ENCODE peak calls at places on chromosomes 5 and 9, in five cellular contexts. N is sciatic nerve, H is mucosa of gallbladder, S is aorta, A is astrocyte. U is an unnamed sample.

GRCh38 chr5:106454651-106455415 is 1215.9 kb downstream of the EFNA5 start:
- DNase-seq in A (peak), H (no peak), S (no peak), N (no peak), U (no peak)

GRCh38 chr5:27708579-27708978 is 670.2 kb upstream of the CDH9 start:
- DNase-seq in H (no peak), A (peak), N (no peak), S (no peak), U (no peak)

GRCh38 chr9:123654218-123654617 is 275.7 kb downstream of the DENND1A start:
- DNase-seq in H (no peak), S (no peak), A (no peak), N (no peak), U (no peak)

GRCh38 chr9:96619109-96619435 is 571 bp downstream of the CDC14B start:
- DNase-seq in A (no peak), H (no peak), S (no peak), N (peak), U (no peak)

GRCh38 chr9:116157436-116158138 is 4.0 kb downstream of the PAPPA start:
- DNase-seq in N (no peak), A (no peak), S (no peak), H (no peak), U (no peak)

GRCh38 chr9:120862452-120862851 is 14.5 kb downstream of the PHF19 start:
- DNase-seq in N (peak), S (no peak), H (no peak), A (no peak), U (no peak)

GRCh38 chr9:78311075-78311474 is 14.2 kb downstream of the PSAT1 start:
- DNase-seq in N (no peak), H (no peak), S (no peak), A (no peak), U (no peak)

GRCh38 chr5:168269950-168270349 is 21.5 kb upstream of the WWC1 start:
- DNase-seq in N (no peak), H (no peak), A (no peak), S (no peak), U (no peak)

GRCh38 chr9:137952976-137953666 is 75.5 kb downstream of the CACNA1B start:
- DNase-seq in H (no peak), N (no peak), S (no peak), A (no peak), U (no peak)

GRCh38 chr5:168654225-168654624 is 75.1 kb upstream of the PANK3 start:
- DNase-seq in N (peak), A (no peak), H (peak), S (peak), U (no peak)

GRCh38 chr9:75455444-75455921 is 367.2 kb downstream of the OSTF1 start:
- DNase-seq in H (peak), N (no peak), A (peak), S (no peak), U (peak)

GRCh38 chr9:113528088-113528487 is 64.6 kb downstream of the RGS3 start:
- DNase-seq in N (no peak), H (peak), S (no peak), A (no peak), U (no peak)

GRCh38 chr9:81771606-81772005 is 82.3 kb upstream of the TLE1 start:
- DNase-seq in H (no peak), S (no peak), A (peak), N (no peak), U (no peak)

GRCh38 chr9:109162652-109163051 is 4.4 kb downstream of the FRRS1L start:
- DNase-seq in S (no peak), A (no peak), H (no peak), N (no peak), U (no peak)

GRCh38 chr5:43555895-43556606 is 826 bp downstream of the PAIP1 start:
- DNase-seq in A (peak), N (peak), S (peak), H (peak), U (peak)

GRCh38 chr5:33148076-33148501 is 292.7 kb upstream of the TARS1 start:
- DNase-seq in A (peak), H (peak), S (peak), N (peak), U (no peak)

GRCh38 chr5:158423623-158424200 is 564.8 kb upstream of the CLINT1 start:
- DNase-seq in A (peak), H (no peak), N (no peak), S (no peak), U (no peak)

GRCh38 chr5:154740957-154741356 is 14.2 kb upstream of the LARP1 start:
- DNase-seq in S (peak), H (no peak), A (peak), N (peak), U (no peak)

GRCh38 chr5:137648361-137648760 is 87.5 kb downstream of the KLHL3 start:
- DNase-seq in A (no peak), H (no peak), N (no peak), S (no peak), U (no peak)

GRCh38 chr9:126661521-126662251 is 48.0 kb downstream of the LMX1B start:
- DNase-seq in H (no peak), S (no peak), A (no peak), N (no peak), U (peak)

GRCh38 chr5:133364916-133365315 is 247.4 kb downstream of the FSTL4 start:
- DNase-seq in S (no peak), A (no peak), H (no peak), N (no peak), U (no peak)

GRCh38 chr5:68554566-68555279 is 339.2 kb downstream of the PIK3R1 start:
- DNase-seq in H (peak), S (peak), A (peak), N (peak), U (no peak)

GRCh38 chr5:170632985-170633234 is 129.1 kb downstream of the KCNIP1 start:
- DNase-seq in A (no peak), H (peak), N (peak), S (peak), U (no peak)

GRCh38 chr5:71932131-71932635 is 175.1 kb upstream of the MAP1B start:
- DNase-seq in S (peak), H (peak), A (peak), N (no peak), U (no peak)

GRCh38 chr9:108002296-108003056 is 512.9 kb upstream of the KLF4 start:
- DNase-seq in H (peak), A (no peak), S (peak), N (no peak), U (no peak)

GRCh38 chr9:97804059-97804365 is 49.0 kb upstream of the FOXE1 start:
- DNase-seq in A (no peak), H (no peak), S (no peak), N (no peak), U (no peak)

GRCh38 chr9:114611516-114612271 is 603 bp downstream of the TMEM268 start:
- DNase-seq in S (peak), H (peak), A (peak), N (peak), U (peak)

GRCh38 chr5:16819522-16820167 is 116.4 kb downstream of the MYO10 start:
- DNase-seq in H (no peak), N (no peak), S (no peak), A (peak), U (no peak)

GRCh38 chr9:69645488-69645887 is 26.7 kb downstream of the APBA1 start:
- DNase-seq in H (peak), N (no peak), S (no peak), A (no peak), U (peak)

GRCh38 chr5:115419794-115420585 is 123.5 kb upstream of the CCDC112 start:
- DNase-seq in N (no peak), S (no peak), A (peak), H (no peak), U (no peak)

GRCh38 chr5:168315991-168316578 is 24.6 kb downstream of the WWC1 start:
- DNase-seq in H (peak), A (no peak), N (no peak), S (no peak), U (peak)

GRCh38 chr5:95712347-95712958 is 18.7 kb upstream of the RHOBTB3 start:
- DNase-seq in H (no peak), S (no peak), A (peak), N (no peak), U (no peak)

GRCh38 chr5:135156337-135156714 is 122.3 kb upstream of the PITX1 start:
- DNase-seq in S (no peak), A (no peak), N (no peak), H (no peak), U (no peak)

GRCh38 chr5:15904894-15905805 is 274.4 kb downstream of the MARCHF11 start:
- DNase-seq in S (no peak), A (no peak), H (no peak), N (no peak), U (no peak)

GRCh38 chr9:129317179-129318011 is 139.3 kb upstream of the IER5L start:
- DNase-seq in N (peak), S (peak), H (no peak), A (no peak), U (peak)

GRCh38 chr5:133714161-133714915 is 102.0 kb upstream of the FSTL4 start:
- DNase-seq in S (no peak), H (no peak), A (peak), N (peak), U (no peak)

GRCh38 chr9:13163287-13163686 is 116.2 kb downstream of the MPDZ start:
- DNase-seq in H (no peak), S (no peak), A (no peak), N (no peak), U (peak)

GRCh38 chr5:18433336-18433735 is 799.1 kb downstream of the TAF11L14 start:
- DNase-seq in A (no peak), S (no peak), H (no peak), N (no peak), U (no peak)

GRCh38 chr5:36904677-36905076 is 28.1 kb downstream of the NIPBL start:
- DNase-seq in A (no peak), N (no peak), S (no peak), H (no peak), U (no peak)